ENCODE peak calls at places on chromosomes 16 and 17, in nine cellular contexts. X is ELR; P is activated naive CD4-positive, alpha-beta T cell; M is AML-193; U is MM.1S; V is stimulated activated CD8-positive, alpha-beta memory T cell treated with anti-CD3 and anti-CD28 coated beads, Interleukin-7, amount 100 ng/mL, for 24 hours; T is GM04504; O is NCI-H1105; L is AG09309. W is an unnamed sample.
A peak's percentile ranks its signal among the peaks of the same experiment; 100 is the strongest.

GRCh38 chr16:72890587-72890986 is 157.3 kb downstream of the ZFHX3 start:
- DNase-seq in L (no peak), T (no peak), M (no peak), P (no peak), V (no peak), X (no peak), U (no peak), O (no peak), W (no peak)

GRCh38 chr17:50642071-50642721 is 7.5 kb downstream of the ABCC3 start:
- DNase-seq in V (no peak), M (no peak), X (no peak), O (no peak), U (no peak), L (no peak), T (no peak), P (no peak), W (no peak)

GRCh38 chr16:53153130-53153529 is 98.3 kb downstream of the CHD9 start:
- DNase-seq in U (no peak), V (no peak), M (no peak), X (peak; percentile 17), O (no peak), P (no peak), L (no peak), T (no peak), W (no peak)

GRCh38 chr16:67294927-67295326 is 15.6 kb downstream of the PLEKHG4 start:
- DNase-seq in X (no peak), M (no peak), O (no peak), L (peak; percentile 51), V (no peak), U (no peak), T (peak; percentile 59), P (no peak), W (no peak)

GRCh38 chr17:37082985-37083384 is 134.2 kb downstream of the AATF start:
- DNase-seq in L (no peak), M (no peak), O (no peak), P (no peak), T (no peak), V (no peak), U (no peak), X (no peak), W (no peak)

GRCh38 chr17:7886227-7887037 is 2.2 kb upstream of the CHD3 start:
- DNase-seq in M (no peak), P (no peak), X (peak; percentile 59), L (no peak), T (no peak), O (peak; percentile 48), U (no peak), V (no peak), W (no peak)

GRCh38 chr17:29154516-29155234 is 25.5 kb downstream of the MYO18A start:
- DNase-seq in P (no peak), U (no peak), V (no peak), X (peak; percentile 38), M (no peak), T (no peak), O (no peak), L (no peak), W (no peak)

GRCh38 chr16:1057252-1057932 is 15.2 kb upstream of the SSTR5 start:
- DNase-seq in M (no peak), V (peak; percentile 42), O (no peak), L (no peak), T (no peak), P (peak; percentile 49), U (peak; percentile 25), X (peak; percentile 7), W (no peak)

GRCh38 chr17:78268191-78268874 is 36.9 kb downstream of the TMEM235 start:
- DNase-seq in T (no peak), U (no peak), O (no peak), M (no peak), X (no peak), V (no peak), L (no peak), P (no peak), W (no peak)

GRCh38 chr17:59337741-59338299 is 6.4 kb downstream of the YPEL2 start:
- DNase-seq in U (no peak), T (no peak), X (no peak), P (no peak), V (no peak), O (no peak), L (no peak), M (no peak), W (no peak)

GRCh38 chr17:80116276-80116922 is 15.0 kb downstream of the GAA start:
- DNase-seq in L (no peak), X (no peak), V (no peak), T (no peak), O (no peak), U (no peak), P (no peak), M (no peak), W (no peak)

GRCh38 chr16:715448-716249 is 731 bp downstream of the METRN start:
- DNase-seq in M (no peak), U (no peak), L (no peak), V (no peak), T (no peak), P (no peak), X (peak; percentile 53), O (no peak), W (no peak)

GRCh38 chr17:76714822-76715461 is 4.2 kb upstream of the MXRA7 start:
- DNase-seq in L (no peak), T (no peak), X (peak; percentile 79), M (peak; percentile 64), V (peak; percentile 67), O (peak; percentile 13), U (peak; percentile 81), P (peak; percentile 49), W (no peak)

GRCh38 chr17:1228752-1229353 is 41.4 kb upstream of the BHLHA9 start:
- DNase-seq in O (no peak), L (no peak), P (no peak), V (no peak), M (no peak), U (no peak), X (no peak), T (no peak), W (no peak)

GRCh38 chr17:70804161-70804560 is 634.8 kb downstream of the KCNJ2 start:
- DNase-seq in P (no peak), L (no peak), O (no peak), U (no peak), M (no peak), V (no peak), T (peak; percentile 13), X (peak; percentile 19), W (no peak)

GRCh38 chr17:13544292-13544691 is 57.4 kb downstream of the HS3ST3A1 start:
- DNase-seq in P (no peak), U (no peak), T (peak; percentile 96), V (no peak), O (no peak), L (peak; percentile 83), M (no peak), X (peak; percentile 95), W (peak; percentile 91)

GRCh38 chr17:50303051-50303450 is 28.8 kb downstream of the TMEM92 start:
- DNase-seq in M (no peak), L (no peak), O (no peak), T (no peak), V (no peak), P (no peak), U (no peak), X (no peak), W (no peak)

GRCh38 chr17:18280766-18281165 is 20.3 kb downstream of the MIEF2 start:
- DNase-seq in L (no peak), V (no peak), M (no peak), X (no peak), U (no peak), T (no peak), P (no peak), O (peak; percentile 92), W (no peak)

GRCh38 chr17:63436523-63437110 is 9.5 kb downstream of the CYB561 start:
- DNase-seq in X (no peak), U (no peak), T (no peak), O (no peak), M (no peak), P (no peak), V (no peak), L (no peak), W (no peak)

GRCh38 chr17:31677036-31677435 is 182.0 kb downstream of the COPRS start:
- DNase-seq in T (no peak), L (no peak), U (no peak), M (no peak), O (no peak), P (no peak), V (no peak), X (no peak), W (no peak)

GRCh38 chr17:69093995-69094394 is 33.3 kb upstream of the ABCA9 start:
- DNase-seq in T (no peak), X (no peak), U (no peak), L (no peak), V (no peak), P (no peak), M (no peak), O (no peak), W (no peak)